ENCODE peak calls at places on chromosomes 12 and 14, in four cellular contexts. One of them, this sample, is unnamed.

GRCh38 chr12:117365072-117365616 is 3.7 kb upstream of the NOS1 start:
- DNase-seq in tibial artery: no peak
- DNase-seq in H7: no peak
- DNase-seq in endodermal cell: no peak
- DNase-seq in this sample: no peak

GRCh38 chr12:40834321-40834720 is 142.1 kb downstream of the CNTN1 start:
- DNase-seq in tibial artery: no peak
- DNase-seq in H7: no peak
- DNase-seq in endodermal cell: no peak
- DNase-seq in this sample: no peak

GRCh38 chr12:64976131-64976530 is 145.0 kb downstream of the WIF1 start:
- DNase-seq in tibial artery: no peak
- DNase-seq in H7: no peak
- DNase-seq in endodermal cell: no peak
- DNase-seq in this sample: no peak

GRCh38 chr12:132170094-132170636 is 25.9 kb downstream of the NOC4L start:
- DNase-seq in tibial artery: no peak
- DNase-seq in H7: no peak
- DNase-seq in endodermal cell: no peak
- DNase-seq in this sample: peak

GRCh38 chr12:51755251-51755650 is 93.3 kb downstream of the FIGNL2 start:
- DNase-seq in tibial artery: no peak
- DNase-seq in H7: no peak
- DNase-seq in endodermal cell: no peak
- DNase-seq in this sample: no peak

GRCh38 chr14:95330591-95331370 is 11.1 kb upstream of the CLMN start:
- DNase-seq in tibial artery: no peak
- DNase-seq in H7: no peak
- DNase-seq in endodermal cell: no peak
- DNase-seq in this sample: no peak

GRCh38 chr12:120687570-120688289 is 781 bp downstream of the MLEC start:
- DNase-seq in tibial artery: peak
- DNase-seq in H7: no peak
- DNase-seq in endodermal cell: peak
- DNase-seq in this sample: peak

GRCh38 chr12:53743277-53744129 is 8.3 kb downstream of the CISTR start:
- DNase-seq in tibial artery: peak
- DNase-seq in H7: peak
- DNase-seq in endodermal cell: peak
- DNase-seq in this sample: peak

GRCh38 chr12:68042212-68042699 is 53.0 kb downstream of the IFNG-AS1 start:
- DNase-seq in tibial artery: no peak
- DNase-seq in H7: no peak
- DNase-seq in endodermal cell: peak
- DNase-seq in this sample: no peak

GRCh38 chr12:109947511-109947910 is 47.4 kb downstream of the TCHP start:
- DNase-seq in tibial artery: no peak
- DNase-seq in H7: no peak
- DNase-seq in endodermal cell: no peak
- DNase-seq in this sample: no peak

GRCh38 chr14:51552768-51553426 is 98.8 kb upstream of the FRMD6 start:
- DNase-seq in tibial artery: no peak
- DNase-seq in H7: no peak
- DNase-seq in endodermal cell: no peak
- DNase-seq in this sample: no peak

GRCh38 chr12:6871052-6871957 is 1.8 kb downstream of the SPSB2 start:
- DNase-seq in tibial artery: no peak
- DNase-seq in H7: peak
- DNase-seq in endodermal cell: peak
- DNase-seq in this sample: no peak

GRCh38 chr12:106892075-106892474 is 63.6 kb upstream of the TMEM263 start:
- DNase-seq in tibial artery: no peak
- DNase-seq in H7: no peak
- DNase-seq in endodermal cell: no peak
- DNase-seq in this sample: no peak

GRCh38 chr12:104439137-104439536 is 17.6 kb upstream of the CHST11 start:
- DNase-seq in tibial artery: no peak
- DNase-seq in H7: no peak
- DNase-seq in endodermal cell: no peak
- DNase-seq in this sample: no peak

GRCh38 chr14:71021347-71022014 is 114.2 kb downstream of the PCNX1 start:
- DNase-seq in tibial artery: no peak
- DNase-seq in H7: no peak
- DNase-seq in endodermal cell: no peak
- DNase-seq in this sample: no peak

GRCh38 chr12:119180380-119181040 is 1.8 kb downstream of the HSPB8 start:
- DNase-seq in tibial artery: peak
- DNase-seq in H7: no peak
- DNase-seq in endodermal cell: peak
- DNase-seq in this sample: no peak

GRCh38 chr12:104218935-104219334 is 3.4 kb downstream of the TXNRD1 start:
- DNase-seq in tibial artery: no peak
- DNase-seq in H7: no peak
- DNase-seq in endodermal cell: no peak
- DNase-seq in this sample: no peak

GRCh38 chr14:105591052-105591451 is 64.7 kb downstream of the TMEM121 start:
- DNase-seq in tibial artery: no peak
- DNase-seq in H7: no peak
- DNase-seq in endodermal cell: no peak
- DNase-seq in this sample: no peak

GRCh38 chr14:23437142-23438129 is 2.0 kb upstream of the MYH7 start:
- DNase-seq in tibial artery: no peak
- DNase-seq in H7: peak
- DNase-seq in endodermal cell: peak
- DNase-seq in this sample: no peak

GRCh38 chr14:90611936-90612335 is 204.3 kb downstream of the TTC7B start:
- DNase-seq in tibial artery: no peak
- DNase-seq in H7: no peak
- DNase-seq in endodermal cell: no peak
- DNase-seq in this sample: no peak

GRCh38 chr12:115411121-115411520 is 727.1 kb upstream of the TBX3 start:
- DNase-seq in tibial artery: no peak
- DNase-seq in H7: peak
- DNase-seq in endodermal cell: peak
- DNase-seq in this sample: no peak

GRCh38 chr14:102692334-102692733 is 84.9 kb upstream of the TRAF3 start:
- DNase-seq in tibial artery: no peak
- DNase-seq in H7: no peak
- DNase-seq in endodermal cell: no peak
- DNase-seq in this sample: no peak

GRCh38 chr14:25090716-25091454 is 40.9 kb upstream of the STXBP6 start:
- DNase-seq in tibial artery: no peak
- DNase-seq in H7: no peak
- DNase-seq in endodermal cell: peak
- DNase-seq in this sample: no peak

GRCh38 chr14:86346818-86347384 is 817.0 kb downstream of the FLRT2 start:
- DNase-seq in tibial artery: no peak
- DNase-seq in H7: no peak
- DNase-seq in endodermal cell: no peak
- DNase-seq in this sample: no peak
- H3K4me3 ChIP-seq in tibial artery: no peak
- H3K4me3 ChIP-seq in H7: no peak
- H3K4me3 ChIP-seq in endodermal cell: no peak
- H3K4me3 ChIP-seq in this sample: no peak

GRCh38 chr12:71190822-71191221 is 33.0 kb upstream of the TSPAN8 start:
- DNase-seq in tibial artery: no peak
- DNase-seq in H7: no peak
- DNase-seq in endodermal cell: no peak
- DNase-seq in this sample: no peak
- H3K4me3 ChIP-seq in tibial artery: no peak
- H3K4me3 ChIP-seq in H7: no peak
- H3K4me3 ChIP-seq in endodermal cell: no peak
- H3K4me3 ChIP-seq in this sample: no peak

GRCh38 chr12:843609-844008 is 91.2 kb downstream of the WNK1 start:
- DNase-seq in tibial artery: no peak
- DNase-seq in H7: no peak
- DNase-seq in endodermal cell: no peak
- DNase-seq in this sample: no peak

GRCh38 chr12:848519-849191 is 96.3 kb downstream of the WNK1 start:
- DNase-seq in tibial artery: no peak
- DNase-seq in H7: no peak
- DNase-seq in endodermal cell: no peak
- DNase-seq in this sample: no peak

GRCh38 chr12:851343-851742 is 98.2 kb downstream of the RAD52 start:
- DNase-seq in tibial artery: no peak
- DNase-seq in H7: no peak
- DNase-seq in endodermal cell: no peak
- DNase-seq in this sample: no peak

GRCh38 chr12:849192-849527 is 96.8 kb downstream of the WNK1 start:
- DNase-seq in tibial artery: no peak
- DNase-seq in H7: no peak
- DNase-seq in endodermal cell: no peak
- DNase-seq in this sample: no peak

DNA sequence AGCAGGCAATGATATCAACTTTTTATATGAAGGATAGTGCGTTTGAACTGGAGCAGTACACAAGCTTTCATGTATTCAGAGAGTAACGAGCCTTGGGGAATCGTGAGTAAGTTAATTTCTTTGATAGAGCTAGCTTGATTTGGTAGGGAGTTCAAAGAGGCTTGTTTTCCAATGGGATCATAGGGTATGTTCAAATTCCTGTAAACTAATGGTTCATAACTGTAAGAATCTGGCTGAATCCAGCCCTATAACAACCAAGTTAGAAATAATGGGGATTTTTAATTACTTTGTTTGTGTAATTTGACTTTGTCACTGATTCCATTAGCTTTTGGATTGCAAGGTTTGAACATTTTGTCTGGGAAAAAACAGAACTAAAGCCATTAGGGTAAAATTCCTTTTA is 94.0 kb downstream of the WNK1 start:
- DNase-seq in tibial artery: no peak
- DNase-seq in H7: no peak
- DNase-seq in endodermal cell: no peak
- DNase-seq in this sample: no peak
- H3K4me3 ChIP-seq in tibial artery: no peak
- H3K4me3 ChIP-seq in H7: no peak
- H3K4me3 ChIP-seq in endodermal cell: no peak
- H3K4me3 ChIP-seq in this sample: no peak

DNA sequence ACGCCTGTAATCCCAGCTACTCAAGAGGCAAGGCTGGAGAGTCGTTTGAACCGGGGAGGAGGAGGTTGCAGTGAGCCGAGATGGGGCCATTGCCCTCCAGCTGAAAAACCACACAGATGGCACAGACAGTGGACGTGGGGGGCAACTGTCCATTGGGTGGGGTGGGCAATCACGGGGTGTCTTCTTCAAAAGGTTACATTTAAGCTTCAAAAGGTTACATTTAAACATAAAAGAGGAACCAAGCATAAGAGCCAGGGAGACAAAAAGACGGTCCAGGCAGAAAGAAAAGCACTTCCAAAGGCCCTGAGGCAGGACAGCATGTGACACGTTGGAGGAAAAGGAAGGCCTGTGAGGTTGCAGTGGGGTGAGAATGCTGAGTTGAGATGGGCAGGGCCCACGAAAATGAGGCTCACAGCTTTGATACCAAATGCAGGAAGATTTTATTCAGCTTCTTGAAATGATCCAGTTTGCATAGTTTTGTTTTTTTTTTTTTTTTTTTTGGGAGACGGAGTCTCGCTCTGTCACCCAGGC is 10.7 kb downstream of the SCARB1 start:
- DNase-seq in tibial artery: no peak
- DNase-seq in H7: no peak
- DNase-seq in endodermal cell: no peak
- DNase-seq in this sample: no peak
- H3K4me3 ChIP-seq in tibial artery: no peak
- H3K4me3 ChIP-seq in H7: no peak
- H3K4me3 ChIP-seq in endodermal cell: no peak
- H3K4me3 ChIP-seq in this sample: no peak

GRCh38 chr12:9364224-9365176 is 156.3 kb upstream of the PZP start:
- DNase-seq in tibial artery: no peak
- DNase-seq in H7: peak
- DNase-seq in endodermal cell: peak
- DNase-seq in this sample: no peak
- H3K4me3 ChIP-seq in tibial artery: no peak
- H3K4me3 ChIP-seq in H7: no peak
- H3K4me3 ChIP-seq in endodermal cell: no peak
- H3K4me3 ChIP-seq in this sample: no peak

DNA sequence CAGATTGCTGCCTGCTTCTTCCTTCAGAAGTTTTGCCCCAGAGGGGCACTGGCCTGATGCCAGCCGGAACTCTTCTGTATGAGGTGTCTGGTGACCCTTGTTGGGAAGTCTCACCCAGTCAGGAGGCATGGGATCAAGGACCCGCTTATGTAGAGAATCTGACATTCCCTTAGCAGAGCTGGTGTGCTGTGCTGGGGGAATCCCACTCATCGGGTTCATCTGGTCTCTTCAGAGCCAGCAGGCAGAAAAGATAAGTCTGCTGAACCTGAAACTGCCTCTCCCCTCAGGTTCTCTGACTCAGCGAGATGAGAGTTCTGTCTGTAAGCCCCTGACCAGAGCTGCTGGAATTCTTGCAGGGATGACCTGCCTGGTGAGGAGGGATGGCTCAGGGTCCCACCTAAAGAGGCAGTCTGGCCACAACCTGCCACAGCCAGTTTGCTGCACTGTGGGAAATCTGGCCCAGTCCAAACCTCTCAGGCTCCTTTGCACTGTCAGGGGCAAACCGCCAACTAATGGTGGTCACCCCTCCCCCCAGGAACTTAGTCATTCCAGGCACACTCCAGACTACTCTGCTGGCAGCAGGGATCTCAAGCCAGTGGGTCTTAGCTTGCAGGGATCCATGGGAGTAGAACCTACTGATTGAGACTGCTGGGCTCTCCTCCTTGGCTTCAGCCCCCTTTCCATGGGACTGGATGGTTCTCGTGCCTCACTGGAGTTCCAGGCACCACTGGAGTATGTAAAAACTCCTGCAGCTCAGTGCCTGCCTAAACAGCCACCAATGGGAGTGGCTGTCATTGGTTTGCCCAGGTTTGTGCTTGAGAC is 4.1 kb downstream of the CLEC2D start:
- DNase-seq in tibial artery: peak
- DNase-seq in H7: peak
- DNase-seq in endodermal cell: peak
- DNase-seq in this sample: peak
- H3K4me3 ChIP-seq in tibial artery: no peak
- H3K4me3 ChIP-seq in H7: no peak
- H3K4me3 ChIP-seq in endodermal cell: no peak
- H3K4me3 ChIP-seq in this sample: peak

GRCh38 chr12:125149160-125150108 is 84.2 kb downstream of the AACS start:
- DNase-seq in tibial artery: no peak
- DNase-seq in H7: no peak
- DNase-seq in endodermal cell: no peak
- DNase-seq in this sample: no peak
- H3K4me3 ChIP-seq in tibial artery: no peak
- H3K4me3 ChIP-seq in H7: no peak
- H3K4me3 ChIP-seq in endodermal cell: no peak
- H3K4me3 ChIP-seq in this sample: no peak